ENCODE peak calls at places on chromosomes 3 and 15, in four cellular contexts. L is NCI-H1092, Y is D341Med, N is Peyer's patch. X is an unnamed sample.
A peak's percentile ranks its signal among the peaks of the same experiment; 100 is the strongest.

GRCh38 chr3:130741946-130742610 is 4.6 kb downstream of the PIK3R4 start:
- DNase-seq in L (no peak), Y (no peak), N (no peak), X (no peak)

GRCh38 chr15:51004103-51004536 is 90.6 kb downstream of the TNFAIP8L3 start:
- DNase-seq in L (no peak), Y (no peak), N (no peak), X (no peak)

GRCh38 chr3:38458796-38459498 is 5.3 kb downstream of the ACVR2B start:
- DNase-seq in L (no peak), Y (no peak), N (no peak), X (peak; percentile 59)

GRCh38 chr3:24680214-24680967 is 185.7 kb upstream of the THRB start:
- DNase-seq in L (no peak), Y (peak; percentile 82), N (peak; percentile 73), X (no peak)

GRCh38 chr3:11247362-11247761 is 24.8 kb upstream of the ATG7 start:
- DNase-seq in L (no peak), Y (no peak), N (no peak), X (no peak)

GRCh38 chr3:177443469-177443868 is 246.2 kb upstream of the TBL1XR1 start:
- DNase-seq in L (no peak), Y (no peak), N (no peak), X (peak; percentile 70)

GRCh38 chr3:9553021-9553948 is at the start of gene LHFPL4:
- DNase-seq in L (no peak), Y (peak; percentile 95), N (no peak), X (no peak)

GRCh38 chr3:81451611-81452010 is 309.8 kb downstream of the GBE1 start:
- DNase-seq in L (no peak), Y (no peak), N (no peak), X (no peak)

GRCh38 chr15:68085052-68085451 is 30.9 kb downstream of the PIAS1 start:
- DNase-seq in L (no peak), Y (no peak), N (no peak), X (no peak)

GRCh38 chr15:32701863-32702262 is 15.9 kb upstream of the GREM1 start:
- DNase-seq in L (no peak), Y (no peak), N (no peak), X (no peak)

GRCh38 chr15:25248583-25249235 is 190.1 kb downstream of the UBE3A start:
- DNase-seq in L (no peak), Y (peak; percentile 18), N (peak; percentile 24), X (no peak)

GRCh38 chr3:126782554-126782953 is 78.5 kb downstream of the CHCHD6 start:
- DNase-seq in L (no peak), Y (no peak), N (no peak), X (peak; percentile 68)

GRCh38 chr15:63277044-63277892 is at the start of gene APH1B:
- DNase-seq in L (peak; percentile 76), Y (peak; percentile 92), N (peak; percentile 90), X (peak; percentile 74)

GRCh38 chr3:143885803-143886427 is 37.6 kb upstream of the SLC9A9 start:
- DNase-seq in L (no peak), Y (peak; percentile 57), N (no peak), X (peak; percentile 20)

GRCh38 chr3:99960941-99961340 is 143.3 kb downstream of the CMSS1 start:
- DNase-seq in L (no peak), Y (no peak), N (no peak), X (no peak)

GRCh38 chr3:32459474-32459873 is 43.2 kb downstream of the CMTM6 start:
- DNase-seq in L (no peak), Y (no peak), N (no peak), X (no peak)

GRCh38 chr3:128011140-128011539 is 41.1 kb upstream of the SEC61A1 start:
- DNase-seq in L (peak; percentile 23), Y (peak; percentile 78), N (peak; percentile 67), X (peak; percentile 75)

GRCh38 chr15:63482874-63483323 is 21.5 kb upstream of the USP3 start:
- DNase-seq in L (no peak), Y (no peak), N (no peak), X (no peak)

GRCh38 chr15:76098685-76099084 is 38.9 kb downstream of the TMEM266 start:
- DNase-seq in L (no peak), Y (no peak), N (no peak), X (no peak)

X was measured in HTR-8/SVneo.